ENCODE peak calls at places on chromosomes 16 and 17, in four cellular contexts. One of them, this sample, is unnamed.

GRCh38 chr16:73464834-73465233 is 416.9 kb upstream of the ZFHX3 start:
- DNase-seq in K562: no peak
- DNase-seq in GM12878: no peak
- DNase-seq in H1: no peak
- DNase-seq in this sample: no peak

GRCh38 chr17:40472733-40473452 is 28.5 kb downstream of the TNS4 start:
- DNase-seq in K562: no peak
- DNase-seq in GM12878: no peak
- DNase-seq in H1: no peak
- DNase-seq in this sample: no peak

GRCh38 chr17:82457071-82457789 is 1.3 kb upstream of the NARF start:
- DNase-seq in K562: peak; percentile 30
- DNase-seq in GM12878: no peak
- DNase-seq in H1: no peak
- DNase-seq in this sample: no peak

GRCh38 chr17:51857052-51857593 is 301.4 kb downstream of the CA10 start:
- DNase-seq in K562: no peak
- DNase-seq in GM12878: no peak
- DNase-seq in H1: no peak
- DNase-seq in this sample: no peak

GRCh38 chr17:64358261-64358788 is 32.3 kb downstream of the PECAM1 start:
- DNase-seq in K562: no peak
- DNase-seq in GM12878: no peak
- DNase-seq in H1: no peak
- DNase-seq in this sample: no peak

GRCh38 chr17:8408371-8408770 is 10.7 kb upstream of the RNF222 start:
- DNase-seq in K562: no peak
- DNase-seq in GM12878: no peak
- DNase-seq in H1: no peak
- DNase-seq in this sample: no peak

GRCh38 chr16:5025171-5025632 is 8.5 kb downstream of the NAGPA start:
- DNase-seq in K562: peak; percentile 55
- DNase-seq in GM12878: no peak
- DNase-seq in H1: peak; percentile 86
- DNase-seq in this sample: peak; percentile 8

GRCh38 chr17:40358323-40359038 is 6.1 kb downstream of the GJD3 start:
- DNase-seq in K562: peak; percentile 91
- DNase-seq in GM12878: no peak
- DNase-seq in H1: peak; percentile 98
- DNase-seq in this sample: peak; percentile 98

GRCh38 chr17:3803308-3803640 is 2.3 kb upstream of the ITGAE start:
- DNase-seq in K562: no peak
- DNase-seq in GM12878: no peak
- DNase-seq in H1: no peak
- DNase-seq in this sample: no peak

GRCh38 chr16:76668207-76668725 is 391.1 kb downstream of the CNTNAP4 start:
- DNase-seq in K562: peak; percentile 36
- DNase-seq in GM12878: no peak
- DNase-seq in H1: no peak
- DNase-seq in this sample: no peak
- TF ChIP-seq JUND in K562: no peak
- TF ChIP-seq JUND in GM12878: no peak
- TF ChIP-seq JUND in H1: no peak
- TF ChIP-seq JUND in this sample: no peak

GRCh38 chr17:65627892-65628622 is 66.6 kb upstream of the AXIN2 start:
- DNase-seq in K562: no peak
- DNase-seq in GM12878: no peak
- DNase-seq in H1: no peak
- DNase-seq in this sample: peak; percentile 89
- TF ChIP-seq JUND in K562: no peak
- TF ChIP-seq JUND in GM12878: no peak
- TF ChIP-seq JUND in H1: no peak
- TF ChIP-seq JUND in this sample: peak; percentile 53

DNA sequence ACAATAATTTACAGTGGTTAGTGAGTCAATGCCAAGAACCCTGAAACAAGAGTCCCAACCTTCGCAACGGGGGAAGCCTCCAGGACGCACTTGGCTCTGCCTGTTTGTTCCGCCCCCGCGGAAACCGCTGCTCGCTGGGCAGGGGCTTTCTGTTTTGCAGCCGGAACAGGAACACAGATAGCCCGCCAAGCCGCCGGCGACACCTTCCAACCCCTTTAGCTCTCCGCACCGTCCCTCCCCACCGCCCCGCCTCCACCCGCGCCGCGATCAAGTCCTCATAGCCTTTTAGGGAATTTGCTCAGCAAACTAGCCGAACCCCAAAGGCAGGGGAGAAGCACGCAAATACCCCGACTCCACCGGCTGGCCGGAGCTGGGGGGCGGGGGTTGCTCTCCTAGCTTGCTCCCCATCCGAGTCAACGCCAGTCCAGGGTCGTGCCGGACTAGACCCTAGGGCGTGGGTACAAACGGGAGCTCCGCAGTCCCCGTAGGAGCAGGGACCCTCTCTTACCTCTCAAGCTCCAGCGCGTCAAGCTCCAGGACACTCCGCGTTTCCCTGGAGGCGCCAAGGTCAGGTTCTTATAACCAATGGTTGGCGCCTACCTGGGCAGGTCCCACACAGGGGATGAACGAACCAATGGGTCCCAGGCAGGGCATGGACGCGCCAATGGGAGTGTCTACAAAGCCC is at the start of gene SLFN13:
- DNase-seq in K562: peak; percentile 61
- DNase-seq in GM12878: peak; percentile 78
- DNase-seq in H1: peak; percentile 84
- DNase-seq in this sample: peak; percentile 91
- TF ChIP-seq JUND in K562: no peak
- TF ChIP-seq JUND in GM12878: no peak
- TF ChIP-seq JUND in H1: no peak
- TF ChIP-seq JUND in this sample: no peak

GRCh38 chr16:56113223-56113622 is 78.1 kb upstream of the GNAO1 start:
- DNase-seq in K562: no peak
- DNase-seq in GM12878: no peak
- DNase-seq in H1: no peak
- DNase-seq in this sample: no peak

GRCh38 chr16:56120447-56121155 is 70.7 kb upstream of the GNAO1 start:
- DNase-seq in K562: no peak
- DNase-seq in GM12878: no peak
- DNase-seq in H1: no peak
- DNase-seq in this sample: no peak

GRCh38 chr16:56119138-56119537 is 72.2 kb upstream of the GNAO1 start:
- DNase-seq in K562: no peak
- DNase-seq in GM12878: peak; percentile 3
- DNase-seq in H1: no peak
- DNase-seq in this sample: no peak

GRCh38 chr16:56116577-56116964 is 74.7 kb upstream of the GNAO1 start:
- DNase-seq in K562: no peak
- DNase-seq in GM12878: no peak
- DNase-seq in H1: no peak
- DNase-seq in this sample: no peak

DNA sequence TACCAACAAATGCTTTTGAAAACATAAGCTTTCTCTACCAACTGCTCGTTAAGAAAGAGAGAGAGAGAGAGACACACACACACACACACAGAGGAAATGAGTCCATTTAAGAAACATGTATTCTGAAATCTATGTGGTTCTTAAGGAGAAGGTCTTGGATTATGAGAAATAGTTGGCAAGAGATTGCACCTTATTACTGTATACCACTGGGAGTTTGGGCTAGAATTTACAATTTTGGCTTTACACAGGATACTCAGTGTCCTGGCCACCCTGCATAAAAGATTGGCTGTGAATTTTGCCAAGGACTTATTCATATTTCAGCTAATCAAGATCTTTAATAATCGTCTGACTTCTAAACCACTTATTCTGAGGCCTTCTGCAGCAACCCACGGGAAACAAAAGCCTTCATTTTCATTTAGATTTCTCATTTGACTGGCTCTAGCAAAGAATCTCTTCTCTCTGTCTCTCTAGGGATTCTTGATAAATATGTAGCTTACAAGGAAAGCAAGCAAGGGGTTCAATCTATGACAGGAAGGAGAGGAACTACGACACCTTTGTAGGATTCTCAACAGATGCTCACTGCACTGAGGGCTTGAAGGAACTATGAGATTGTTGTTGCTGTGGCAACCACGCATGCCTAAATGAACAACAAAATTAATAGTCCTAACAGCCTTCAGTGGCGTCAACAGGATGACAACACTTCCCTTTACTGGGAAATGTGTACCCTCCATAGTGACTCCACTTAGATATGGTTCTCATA is 75.3 kb upstream of the GNAO1 start:
- DNase-seq in K562: no peak
- DNase-seq in GM12878: no peak
- DNase-seq in H1: no peak
- DNase-seq in this sample: no peak
- TF ChIP-seq JUND in K562: no peak
- TF ChIP-seq JUND in GM12878: no peak
- TF ChIP-seq JUND in H1: no peak
- TF ChIP-seq JUND in this sample: no peak

GRCh38 chr17:16639438-16639837 is 14.2 kb downstream of the ZNF624 start:
- DNase-seq in K562: no peak
- DNase-seq in GM12878: no peak
- DNase-seq in H1: no peak
- DNase-seq in this sample: no peak
- TF ChIP-seq JUND in K562: no peak
- TF ChIP-seq JUND in GM12878: no peak
- TF ChIP-seq JUND in H1: no peak
- TF ChIP-seq JUND in this sample: no peak

GRCh38 chr17:66522591-66523272 is 220.3 kb downstream of the PRKCA start:
- DNase-seq in K562: no peak
- DNase-seq in GM12878: no peak
- DNase-seq in H1: no peak
- DNase-seq in this sample: no peak
- TF ChIP-seq JUND in K562: no peak
- TF ChIP-seq JUND in GM12878: no peak
- TF ChIP-seq JUND in H1: no peak
- TF ChIP-seq JUND in this sample: no peak

DNA sequence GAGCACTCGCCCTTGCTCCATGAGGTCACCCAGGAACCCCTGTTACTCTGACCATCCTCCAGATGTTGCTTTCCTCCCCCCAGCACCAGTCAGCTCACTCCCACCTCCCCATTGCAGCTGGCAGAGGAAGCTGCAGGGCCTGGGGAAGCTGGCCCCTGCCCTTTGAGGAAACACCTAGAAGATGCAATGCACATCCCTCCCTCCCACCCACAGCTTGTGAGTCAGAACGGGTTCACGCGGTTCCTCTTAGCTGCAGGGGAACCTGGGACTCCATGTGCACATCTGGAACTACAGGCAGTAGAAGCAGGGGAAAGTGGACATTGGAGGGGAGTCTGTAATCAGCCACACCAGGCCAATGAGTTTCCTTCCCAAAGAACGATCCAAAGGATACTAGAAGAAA is 96.9 kb downstream of the KATNIP start:
- DNase-seq in K562: no peak
- DNase-seq in GM12878: no peak
- DNase-seq in H1: no peak
- DNase-seq in this sample: no peak
- TF ChIP-seq JUND in K562: no peak
- TF ChIP-seq JUND in GM12878: no peak
- TF ChIP-seq JUND in H1: no peak
- TF ChIP-seq JUND in this sample: no peak